ENCODE peak calls at places on chromosome 17, in seven cellular contexts. C is GM12891, L is H1, N is K562, K is SK-N-SH, P is GM12878, T is HepG2. F is an unnamed sample.

GRCh38 chr17:58215685-58216084 is 3.4 kb downstream of the MKS1 start:
- DNase-seq in L (no peak), P (no peak), K (peak), C (no peak), T (no peak), N (no peak), F (no peak)

GRCh38 chr17:52158450-52159042 is at the start of gene CA10:
- DNase-seq in P (no peak), N (no peak), K (peak), C (no peak), T (no peak), L (peak), F (no peak)

GRCh38 chr17:72336026-72336803 is 215.4 kb downstream of the SOX9 start:
- DNase-seq in P (no peak), L (peak), N (no peak), C (no peak), T (no peak), K (no peak), F (no peak)

GRCh38 chr17:45129426-45129939 is 2.8 kb downstream of the PLCD3 start:
- DNase-seq in C (no peak), P (no peak), T (peak), L (no peak), N (no peak), K (no peak), F (no peak)

GRCh38 chr17:56548661-56549060 is 44.8 kb upstream of the NOG start:
- DNase-seq in T (no peak), C (no peak), K (no peak), L (no peak), N (no peak), P (no peak), F (no peak)

GRCh38 chr17:14297161-14297851 is 3.6 kb upstream of the HS3ST3B1 start:
- DNase-seq in K (peak), P (no peak), L (peak), C (no peak), T (peak), N (no peak), F (no peak)

GRCh38 chr17:58643147-58643546 is 48.7 kb downstream of the TEX14 start:
- DNase-seq in N (no peak), L (no peak), K (no peak), T (no peak), P (no peak), C (no peak), F (no peak)

GRCh38 chr17:82217530-82218204 is 5.0 kb upstream of the CCDC57 start:
- DNase-seq in N (peak), K (peak), C (no peak), T (peak), P (no peak), L (no peak), F (no peak)

GRCh38 chr17:9072626-9073339 is 51.5 kb downstream of the NTN1 start:
- DNase-seq in T (no peak), K (no peak), N (no peak), C (no peak), P (no peak), L (no peak), F (no peak)

GRCh38 chr17:10512856-10513255 is 5.5 kb downstream of the MYH1 start:
- DNase-seq in L (no peak), K (no peak), N (no peak), P (no peak), T (no peak), C (no peak), F (no peak)

GRCh38 chr17:52383493-52384100 is 225.1 kb upstream of the CA10 start:
- DNase-seq in C (peak), T (peak), N (peak), P (no peak), K (peak), L (peak), F (peak)

GRCh38 chr17:64326420-64327054 is 63.5 kb upstream of the TEX2 start:
- DNase-seq in L (no peak), P (no peak), N (no peak), T (peak), K (no peak), C (no peak), F (no peak)

GRCh38 chr17:65307366-65308316 is 170.5 kb downstream of the RGS9 start:
- DNase-seq in K (no peak), C (no peak), N (no peak), T (no peak), P (no peak), L (no peak), F (no peak)

GRCh38 chr17:10088444-10088843 is 110.0 kb downstream of the GAS7 start:
- DNase-seq in N (no peak), L (no peak), P (no peak), T (no peak), C (no peak), K (no peak), F (no peak)

GRCh38 chr17:66975614-66976378 is 11.3 kb downstream of the CACNG4 start:
- DNase-seq in P (no peak), K (no peak), N (peak), T (peak), L (peak), C (no peak), F (no peak)

GRCh38 chr17:17693253-17693954 is 12.1 kb downstream of the RAI1 start:
- DNase-seq in T (peak), P (no peak), N (no peak), L (no peak), K (peak), C (no peak), F (no peak)
- TF ChIP-seq TAF1 in T (peak), P (no peak), N (no peak), L (no peak), K (no peak), C (no peak), F (no peak)

GRCh38 chr17:75679706-75680201 is 12.6 kb downstream of the SAP30BP start:
- DNase-seq in T (no peak), C (no peak), K (no peak), N (no peak), L (no peak), P (no peak), F (no peak)
- TF ChIP-seq TAF1 in T (no peak), C (no peak), K (no peak), N (no peak), L (no peak), P (no peak), F (no peak)

DNA sequence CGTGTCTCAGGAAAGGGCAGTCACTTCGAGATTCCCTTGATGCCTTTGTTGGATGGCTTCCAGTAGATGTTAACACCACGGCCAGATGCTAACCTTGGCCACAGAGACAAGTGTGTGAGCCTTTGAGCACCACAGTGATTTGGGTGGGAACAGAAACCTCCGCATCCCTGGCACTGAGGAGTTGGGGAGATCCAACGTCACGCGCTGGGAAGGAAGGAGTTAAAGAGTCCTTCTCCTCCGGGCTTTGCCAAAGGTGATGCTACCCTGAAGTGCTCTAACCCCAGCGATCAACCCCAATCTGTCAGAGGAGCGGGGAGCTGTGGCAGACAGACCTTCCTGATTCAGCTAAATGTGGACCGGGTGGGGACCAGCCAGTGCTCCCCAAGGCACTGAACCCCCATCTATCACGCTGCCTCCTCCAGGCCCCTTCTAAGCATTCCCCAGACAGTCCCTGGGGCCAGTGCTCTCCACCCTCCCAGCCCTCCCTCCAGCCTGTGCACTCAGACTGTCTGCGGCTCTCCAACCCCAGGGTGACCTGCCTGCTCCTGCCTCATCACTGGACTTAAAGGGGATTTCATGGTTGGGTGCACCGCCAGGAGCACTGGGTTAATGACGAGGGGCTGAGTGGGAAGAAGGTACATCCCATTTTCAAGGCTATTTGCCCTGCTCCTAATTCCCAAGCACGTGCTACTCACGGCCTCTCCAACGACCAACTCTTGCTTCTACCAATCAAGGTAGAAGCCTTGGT is 3.2 kb upstream of the ABR start:
- DNase-seq in T (no peak), K (no peak), L (no peak), N (no peak), C (no peak), P (no peak), F (no peak)
- TF ChIP-seq TAF1 in T (no peak), K (no peak), L (no peak), N (no peak), C (no peak), P (no peak), F (no peak)

DNA sequence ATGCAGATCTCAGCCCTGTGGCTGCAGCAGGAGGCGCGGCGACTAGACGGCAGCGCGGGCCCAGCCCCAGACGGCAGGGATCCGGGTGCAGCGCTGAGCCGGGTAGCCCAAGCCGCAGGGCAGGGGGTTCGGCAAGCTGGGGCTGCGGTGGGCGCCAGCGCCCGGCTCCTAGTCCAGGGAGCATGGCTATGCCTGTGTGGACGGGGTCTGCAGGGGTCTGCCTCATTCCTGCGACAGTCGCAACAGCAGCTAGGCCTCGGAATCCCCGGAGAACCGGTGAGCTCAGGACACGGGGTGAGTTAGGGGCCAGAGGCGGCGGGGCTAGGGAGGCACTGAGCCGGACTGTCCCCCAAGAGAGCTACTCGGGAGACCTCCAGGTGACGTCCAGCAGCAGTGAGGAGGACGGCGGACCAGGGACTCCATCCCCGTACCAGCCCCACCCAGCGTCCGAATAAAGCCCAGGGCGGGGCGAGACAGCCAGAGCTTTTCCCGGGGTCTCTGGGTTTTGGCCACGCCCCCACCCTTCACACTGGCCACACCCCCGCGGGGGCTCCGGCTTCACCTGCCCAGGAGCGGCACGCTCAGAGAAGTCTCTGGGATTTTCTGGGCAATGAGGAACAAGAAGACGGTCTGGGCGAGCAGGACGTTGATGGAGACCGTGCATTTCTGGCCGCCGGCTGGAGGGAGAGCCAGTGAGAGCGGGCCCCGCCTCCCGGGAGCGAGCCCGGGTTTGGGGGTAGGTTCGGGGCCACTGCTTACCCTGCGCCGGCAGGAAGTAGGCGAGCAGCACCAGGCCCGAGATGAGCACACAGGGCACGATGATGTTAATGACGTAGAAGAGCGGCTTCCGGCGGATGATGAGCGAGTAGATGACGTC is 1.1 kb downstream of the C17orf107 start:
- DNase-seq in P (no peak), T (no peak), K (no peak), L (peak), N (no peak), C (no peak), F (peak)
- TF ChIP-seq TAF1 in P (no peak), T (no peak), K (no peak), L (no peak), N (no peak), C (no peak), F (no peak)

DNA sequence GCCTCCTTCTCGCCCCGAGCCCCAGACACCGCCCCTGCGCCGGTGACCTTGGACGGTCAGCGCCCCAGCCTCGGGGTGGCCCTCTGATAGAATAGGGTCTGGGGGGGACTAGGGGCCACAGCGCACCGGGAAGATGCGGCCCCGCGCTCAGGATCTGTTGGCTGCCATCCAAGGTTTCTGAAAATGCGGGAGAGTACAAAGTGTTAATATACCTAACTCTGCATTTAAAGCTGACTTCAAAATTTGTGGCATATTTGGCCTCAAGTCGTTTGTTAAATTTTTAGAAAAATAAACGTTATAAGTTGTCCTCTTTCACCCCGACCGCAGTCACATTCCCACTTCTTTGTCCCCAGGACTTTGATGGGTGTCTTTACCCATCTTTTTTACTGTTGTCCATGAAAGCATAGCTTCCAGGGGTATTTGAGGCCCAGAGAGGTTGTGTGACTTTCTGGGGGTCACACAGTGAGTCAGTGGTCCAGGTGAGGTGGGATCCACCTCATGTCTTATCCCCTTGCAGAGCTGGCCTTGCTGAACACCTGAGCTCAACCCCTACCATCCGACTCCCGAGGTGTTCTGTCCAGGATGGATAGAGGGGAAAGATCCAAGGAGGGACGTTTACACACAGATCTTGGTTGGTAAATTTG is 796 bp downstream of the NT5M start:
- DNase-seq in K (peak), P (no peak), N (no peak), C (no peak), T (no peak), L (no peak), F (no peak)
- TF ChIP-seq TAF1 in K (no peak), P (no peak), N (no peak), C (no peak), T (no peak), L (no peak), F (no peak)

DNA sequence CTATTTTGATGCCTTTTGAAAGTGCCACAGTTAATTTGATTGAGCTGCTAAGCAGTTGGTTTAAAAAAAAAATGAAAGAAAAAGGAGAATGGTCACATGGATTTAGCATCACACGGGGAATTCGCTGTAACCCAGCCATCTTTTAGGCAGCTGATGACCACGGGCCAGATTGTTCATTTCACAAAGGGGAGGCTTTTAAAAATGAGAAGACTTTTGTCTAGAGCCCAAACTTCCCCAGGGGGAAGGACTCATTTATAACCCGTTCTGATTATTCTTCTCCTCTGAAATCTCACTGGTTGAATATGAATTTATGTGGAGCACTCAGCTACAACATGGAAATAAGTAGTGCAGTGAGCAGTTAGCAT is 76.6 kb upstream of the TBX2 start:
- DNase-seq in P (no peak), L (no peak), T (no peak), N (no peak), K (no peak), C (no peak), F (no peak)
- TF ChIP-seq TAF1 in P (no peak), L (no peak), T (no peak), N (no peak), K (no peak), C (no peak), F (no peak)

GRCh38 chr17:78141437-78142112 is 4.6 kb upstream of the C17orf99 start:
- DNase-seq in T (no peak), P (no peak), L (no peak), C (no peak), N (no peak), K (no peak), F (no peak)
- TF ChIP-seq TAF1 in T (no peak), P (no peak), L (no peak), C (no peak), N (no peak), K (no peak), F (no peak)

GRCh38 chr17:178292-179065 is 3.0 kb downstream of the DOC2B start:
- DNase-seq in L (no peak), N (no peak), C (no peak), T (no peak), P (no peak), K (peak), F (no peak)

GRCh38 chr17:179721-180379 is 1.6 kb downstream of the DOC2B start:
- DNase-seq in T (no peak), K (peak), L (peak), C (no peak), N (no peak), P (no peak), F (no peak)

GRCh38 chr17:179066-179432 is 2.4 kb downstream of the DOC2B start:
- DNase-seq in C (no peak), P (no peak), K (peak), T (no peak), L (no peak), N (no peak), F (no peak)

GRCh38 chr17:177762-178161 is 3.7 kb downstream of the DOC2B start:
- DNase-seq in P (no peak), C (no peak), K (no peak), N (no peak), T (no peak), L (no peak), F (no peak)

DNA sequence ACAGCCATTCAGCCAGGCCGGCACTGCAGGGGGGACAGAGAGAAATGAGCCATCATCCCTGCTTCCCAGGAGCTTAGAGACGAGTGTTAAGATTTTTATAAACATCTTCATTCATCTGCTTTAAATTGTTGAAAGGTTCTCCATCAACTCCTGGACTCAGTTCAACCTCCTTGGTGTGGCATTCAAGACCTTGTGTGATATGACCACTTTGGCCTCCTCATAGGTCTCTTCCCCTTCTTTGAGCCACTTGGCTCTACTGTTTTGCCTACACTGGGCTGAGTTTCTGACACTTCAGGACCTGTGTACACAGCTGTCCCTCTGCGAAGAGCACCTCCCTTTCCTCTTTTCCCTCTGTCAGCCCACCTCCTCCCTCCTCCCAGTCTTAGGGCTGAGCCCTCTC is 4.3 kb downstream of the DOC2B start:
- DNase-seq in L (no peak), K (no peak), N (no peak), P (no peak), C (no peak), T (no peak), F (no peak)
- TF ChIP-seq TAF1 in L (no peak), K (no peak), N (no peak), P (no peak), C (no peak), T (no peak), F (no peak)

GRCh38 chr17:42725143-42725542 is 19.7 kb downstream of the EZH1 start:
- DNase-seq in T (no peak), C (no peak), N (no peak), L (no peak), P (no peak), K (no peak), F (no peak)

GRCh38 chr17:42723636-42724035 is 21.2 kb downstream of the EZH1 start:
- DNase-seq in C (no peak), L (no peak), P (no peak), K (no peak), T (no peak), N (no peak), F (no peak)

GRCh38 chr17:42720996-42721583 is 23.8 kb downstream of the EZH1 start:
- DNase-seq in L (no peak), P (no peak), N (peak), K (peak), C (no peak), T (peak), F (no peak)
- TF ChIP-seq TAF1 in L (no peak), P (no peak), N (no peak), K (no peak), C (no peak), T (no peak), F (no peak)

GRCh38 chr17:75261336-75262111 is at the start of the genes GGA3 and MRPS7:
- DNase-seq in P (peak), T (peak), K (peak), L (peak), C (peak), N (peak), F (peak)
- TF ChIP-seq TAF1 in P (peak), T (peak), K (peak), L (peak), C (peak), N (peak), F (peak)

F was measured in GM12892.